ENCODE peak calls at places on chromosome 2, in seven cellular contexts. One of them, this sample, is unnamed.

GRCh38 chr2:134119672-134120159 is 134.2 kb upstream of the MGAT5 start:
- DNase-seq in iPS DF 6.9: no peak
- DNase-seq in cardiac muscle cell: peak
- DNase-seq in epithelial cell of prostate: peak
- DNase-seq in colonic mucosa: peak
- DNase-seq in hepatocyte: peak
- DNase-seq in H9: peak
- DNase-seq in this sample: peak

GRCh38 chr2:239770240-239770639 is 254.9 kb downstream of the NDUFA10 start:
- DNase-seq in colonic mucosa: no peak
- DNase-seq in iPS DF 6.9: no peak
- DNase-seq in H9: no peak
- DNase-seq in epithelial cell of prostate: no peak
- DNase-seq in hepatocyte: peak
- DNase-seq in cardiac muscle cell: no peak
- DNase-seq in this sample: no peak

GRCh38 chr2:15614545-15615309 is 23.1 kb downstream of the DDX1 start:
- DNase-seq in epithelial cell of prostate: no peak
- DNase-seq in iPS DF 6.9: no peak
- DNase-seq in cardiac muscle cell: peak
- DNase-seq in hepatocyte: no peak
- DNase-seq in H9: no peak
- DNase-seq in colonic mucosa: no peak
- DNase-seq in this sample: no peak

GRCh38 chr2:107775171-107775570 is 51.5 kb upstream of the RGPD4 start:
- DNase-seq in H9: no peak
- DNase-seq in epithelial cell of prostate: no peak
- DNase-seq in colonic mucosa: no peak
- DNase-seq in iPS DF 6.9: no peak
- DNase-seq in hepatocyte: no peak
- DNase-seq in cardiac muscle cell: no peak
- DNase-seq in this sample: no peak

GRCh38 chr2:161571051-161571429 is 53.2 kb upstream of the SLC4A10 start:
- DNase-seq in cardiac muscle cell: no peak
- DNase-seq in epithelial cell of prostate: no peak
- DNase-seq in H9: no peak
- DNase-seq in colonic mucosa: no peak
- DNase-seq in iPS DF 6.9: no peak
- DNase-seq in hepatocyte: no peak
- DNase-seq in this sample: no peak

GRCh38 chr2:239102266-239102665 is 254.4 kb downstream of the TWIST2 start:
- DNase-seq in cardiac muscle cell: no peak
- DNase-seq in hepatocyte: no peak
- DNase-seq in colonic mucosa: no peak
- DNase-seq in iPS DF 6.9: no peak
- DNase-seq in epithelial cell of prostate: no peak
- DNase-seq in H9: no peak
- DNase-seq in this sample: no peak

GRCh38 chr2:159147687-159148086 is 138.8 kb downstream of the WDSUB1 start:
- DNase-seq in colonic mucosa: no peak
- DNase-seq in H9: no peak
- DNase-seq in epithelial cell of prostate: no peak
- DNase-seq in hepatocyte: no peak
- DNase-seq in cardiac muscle cell: no peak
- DNase-seq in iPS DF 6.9: no peak
- DNase-seq in this sample: no peak

GRCh38 chr2:220887271-220887870 is 684.7 kb downstream of the EPHA4 start:
- DNase-seq in H9: no peak
- DNase-seq in cardiac muscle cell: no peak
- DNase-seq in iPS DF 6.9: no peak
- DNase-seq in colonic mucosa: no peak
- DNase-seq in hepatocyte: no peak
- DNase-seq in epithelial cell of prostate: no peak
- DNase-seq in this sample: no peak

GRCh38 chr2:106068415-106068814 is 125.7 kb downstream of the UXS1 start:
- DNase-seq in H9: no peak
- DNase-seq in cardiac muscle cell: no peak
- DNase-seq in hepatocyte: no peak
- DNase-seq in colonic mucosa: no peak
- DNase-seq in epithelial cell of prostate: no peak
- DNase-seq in iPS DF 6.9: no peak
- DNase-seq in this sample: no peak

GRCh38 chr2:178478102-178478441 is 328 bp downstream of the FKBP7 start:
- DNase-seq in iPS DF 6.9: no peak
- DNase-seq in epithelial cell of prostate: no peak
- DNase-seq in cardiac muscle cell: peak
- DNase-seq in hepatocyte: peak
- DNase-seq in H9: no peak
- DNase-seq in colonic mucosa: peak
- DNase-seq in this sample: no peak

DNA sequence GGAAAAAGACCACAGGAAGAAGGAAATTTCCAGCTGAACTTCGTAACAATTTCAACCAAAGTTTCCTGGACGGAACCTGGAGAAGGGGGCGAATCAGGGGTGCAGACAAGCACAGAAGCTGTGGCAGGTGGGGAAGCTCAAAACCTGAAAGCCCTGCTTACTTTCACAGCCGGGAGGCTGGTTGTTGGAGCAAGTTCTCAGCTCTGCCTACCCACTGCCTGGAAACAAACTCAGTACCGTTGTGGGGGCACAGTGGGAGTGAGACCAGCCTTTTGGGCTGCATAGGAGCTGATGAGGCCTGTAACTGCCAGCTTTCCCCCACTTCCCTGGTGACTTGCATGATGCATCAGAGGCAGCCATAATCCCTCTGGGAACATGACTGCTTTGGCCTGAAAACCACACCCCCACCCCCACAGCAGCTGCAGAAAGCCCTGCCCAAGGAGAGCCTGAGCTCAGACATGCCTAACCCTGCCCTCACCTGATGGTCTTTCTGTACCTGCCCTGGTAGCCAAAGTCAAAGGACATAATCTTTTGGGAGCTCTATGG is 207.0 kb upstream of the VWC2L start:
- DNase-seq in colonic mucosa: no peak
- DNase-seq in epithelial cell of prostate: peak
- DNase-seq in iPS DF 6.9: no peak
- DNase-seq in cardiac muscle cell: no peak
- DNase-seq in hepatocyte: no peak
- DNase-seq in H9: peak
- DNase-seq in this sample: no peak
- H3K27ac ChIP-seq in colonic mucosa: no peak
- H3K27ac ChIP-seq in epithelial cell of prostate: no peak
- H3K27ac ChIP-seq in iPS DF 6.9: no peak
- H3K27ac ChIP-seq in cardiac muscle cell: no peak
- H3K27ac ChIP-seq in hepatocyte: no peak
- H3K27ac ChIP-seq in H9: no peak
- H3K27ac ChIP-seq in this sample: no peak

DNA sequence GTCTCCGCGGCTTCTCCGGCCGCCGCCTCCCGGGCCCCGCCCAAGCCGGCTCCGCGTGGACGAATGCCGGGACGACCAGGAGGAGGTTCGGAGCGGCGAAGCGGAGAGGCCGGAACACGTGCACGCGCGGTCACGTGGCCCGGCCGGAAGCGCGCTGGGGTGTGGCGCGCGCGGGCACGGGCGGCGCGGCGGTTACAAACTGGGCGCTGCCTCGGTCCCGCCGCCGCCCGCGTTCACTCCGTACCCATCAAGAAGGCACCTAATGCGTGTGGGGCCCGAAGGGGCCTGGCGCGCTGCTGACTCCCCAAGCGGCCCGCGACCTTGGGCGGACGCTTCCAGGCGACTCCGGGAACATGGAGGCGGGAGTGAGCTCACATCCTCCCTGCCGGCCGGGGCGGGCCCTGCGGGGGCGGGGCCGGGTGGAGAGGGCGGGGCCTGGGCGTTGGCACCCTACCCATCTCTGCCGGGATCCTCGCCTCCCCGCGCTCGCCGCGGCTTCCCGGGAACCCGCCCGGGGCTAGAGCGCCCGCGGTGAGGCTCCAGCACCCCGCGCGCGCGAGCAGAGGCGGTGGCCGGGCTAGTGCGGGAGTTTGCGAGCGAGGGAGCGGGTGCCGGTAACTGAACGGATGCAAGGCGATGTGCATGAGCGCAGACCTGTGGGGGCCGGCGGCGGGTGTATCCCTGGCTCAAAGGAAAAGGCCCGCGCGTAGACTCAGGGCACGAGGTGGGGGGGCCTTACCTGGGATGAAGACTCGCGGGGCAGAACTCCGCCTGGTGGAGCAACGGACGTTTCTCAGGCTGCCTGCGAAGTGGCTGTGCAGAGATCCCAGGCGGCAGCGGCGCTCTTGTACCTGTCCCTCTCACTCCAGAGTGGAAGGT is at the start of gene TMEM185B:
- DNase-seq in iPS DF 6.9: no peak
- DNase-seq in colonic mucosa: peak
- DNase-seq in epithelial cell of prostate: no peak
- DNase-seq in cardiac muscle cell: peak
- DNase-seq in hepatocyte: peak
- DNase-seq in H9: peak
- DNase-seq in this sample: peak
- H3K27ac ChIP-seq in iPS DF 6.9: no peak
- H3K27ac ChIP-seq in colonic mucosa: peak
- H3K27ac ChIP-seq in epithelial cell of prostate: peak
- H3K27ac ChIP-seq in cardiac muscle cell: peak
- H3K27ac ChIP-seq in hepatocyte: peak
- H3K27ac ChIP-seq in H9: no peak
- H3K27ac ChIP-seq in this sample: peak

GRCh38 chr2:85853499-85854165 is 35.2 kb downstream of the ST3GAL5 start:
- DNase-seq in epithelial cell of prostate: no peak
- DNase-seq in hepatocyte: no peak
- DNase-seq in cardiac muscle cell: no peak
- DNase-seq in iPS DF 6.9: no peak
- DNase-seq in colonic mucosa: no peak
- DNase-seq in H9: no peak
- DNase-seq in this sample: no peak

GRCh38 chr2:85852979-85853498 is 35.8 kb downstream of the ST3GAL5 start:
- DNase-seq in H9: no peak
- DNase-seq in hepatocyte: no peak
- DNase-seq in epithelial cell of prostate: no peak
- DNase-seq in iPS DF 6.9: no peak
- DNase-seq in cardiac muscle cell: no peak
- DNase-seq in colonic mucosa: no peak
- DNase-seq in this sample: no peak

GRCh38 chr2:85852078-85852790 is 36.6 kb downstream of the ST3GAL5 start:
- DNase-seq in H9: no peak
- DNase-seq in colonic mucosa: no peak
- DNase-seq in cardiac muscle cell: no peak
- DNase-seq in epithelial cell of prostate: no peak
- DNase-seq in hepatocyte: no peak
- DNase-seq in iPS DF 6.9: no peak
- DNase-seq in this sample: no peak

GRCh38 chr2:85850451-85850850 is 38.3 kb downstream of the ST3GAL5 start:
- DNase-seq in hepatocyte: no peak
- DNase-seq in epithelial cell of prostate: no peak
- DNase-seq in H9: no peak
- DNase-seq in colonic mucosa: no peak
- DNase-seq in iPS DF 6.9: no peak
- DNase-seq in cardiac muscle cell: no peak
- DNase-seq in this sample: no peak

DNA sequence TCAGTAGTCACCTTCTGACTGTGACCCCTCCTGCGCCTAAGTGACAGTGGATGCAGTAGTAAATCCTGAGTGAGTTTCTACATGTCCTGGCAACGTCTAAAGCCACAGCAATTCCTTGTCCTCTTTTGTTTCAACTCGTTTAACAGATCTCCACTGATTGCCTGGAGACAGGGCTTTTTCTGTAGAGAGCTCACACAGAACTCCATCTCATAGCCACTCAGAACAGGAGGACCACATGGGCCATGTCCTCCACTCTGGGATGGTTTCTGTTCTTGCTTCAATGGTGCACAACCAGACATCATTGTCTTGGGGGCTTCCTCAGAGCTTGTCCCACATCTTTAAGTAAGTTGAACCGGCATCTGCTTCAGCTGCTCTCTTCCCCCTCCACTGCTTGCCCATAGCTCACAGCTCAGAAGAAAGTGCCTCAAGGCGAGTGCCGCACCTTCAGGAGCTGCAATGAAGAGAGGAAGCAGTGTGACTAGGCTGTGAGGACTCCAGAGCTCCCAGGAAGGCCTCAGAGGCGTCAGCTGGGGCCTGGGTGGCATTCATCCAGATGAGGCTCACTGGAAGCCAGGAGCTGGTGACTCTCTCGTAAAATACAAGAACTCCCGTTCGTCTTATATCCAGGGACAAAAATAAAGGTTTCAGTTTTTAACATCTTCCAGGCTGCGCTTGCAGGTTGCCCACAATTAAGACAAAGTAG is 37.4 kb downstream of the ST3GAL5 start:
- DNase-seq in iPS DF 6.9: no peak
- DNase-seq in epithelial cell of prostate: peak
- DNase-seq in H9: no peak
- DNase-seq in cardiac muscle cell: no peak
- DNase-seq in colonic mucosa: no peak
- DNase-seq in hepatocyte: no peak
- DNase-seq in this sample: no peak
- H3K27ac ChIP-seq in iPS DF 6.9: no peak
- H3K27ac ChIP-seq in epithelial cell of prostate: peak
- H3K27ac ChIP-seq in H9: no peak
- H3K27ac ChIP-seq in cardiac muscle cell: no peak
- H3K27ac ChIP-seq in colonic mucosa: peak
- H3K27ac ChIP-seq in hepatocyte: no peak
- H3K27ac ChIP-seq in this sample: no peak

GRCh38 chr2:101855776-101856175 is 136.0 kb upstream of the IL1R2 start:
- DNase-seq in epithelial cell of prostate: no peak
- DNase-seq in iPS DF 6.9: no peak
- DNase-seq in cardiac muscle cell: no peak
- DNase-seq in colonic mucosa: no peak
- DNase-seq in hepatocyte: no peak
- DNase-seq in H9: no peak
- DNase-seq in this sample: no peak

GRCh38 chr2:101854877-101855276 is 136.9 kb upstream of the IL1R2 start:
- DNase-seq in H9: no peak
- DNase-seq in cardiac muscle cell: no peak
- DNase-seq in iPS DF 6.9: no peak
- DNase-seq in colonic mucosa: peak
- DNase-seq in epithelial cell of prostate: no peak
- DNase-seq in hepatocyte: peak
- DNase-seq in this sample: no peak

GRCh38 chr2:101850991-101851390 is 140.8 kb upstream of the IL1R2 start:
- DNase-seq in cardiac muscle cell: no peak
- DNase-seq in epithelial cell of prostate: no peak
- DNase-seq in hepatocyte: no peak
- DNase-seq in H9: no peak
- DNase-seq in iPS DF 6.9: no peak
- DNase-seq in colonic mucosa: no peak
- DNase-seq in this sample: no peak

GRCh38 chr2:101850450-101850849 is 141.3 kb upstream of the IL1R2 start:
- DNase-seq in cardiac muscle cell: no peak
- DNase-seq in H9: no peak
- DNase-seq in hepatocyte: no peak
- DNase-seq in epithelial cell of prostate: peak
- DNase-seq in colonic mucosa: no peak
- DNase-seq in iPS DF 6.9: no peak
- DNase-seq in this sample: no peak

DNA sequence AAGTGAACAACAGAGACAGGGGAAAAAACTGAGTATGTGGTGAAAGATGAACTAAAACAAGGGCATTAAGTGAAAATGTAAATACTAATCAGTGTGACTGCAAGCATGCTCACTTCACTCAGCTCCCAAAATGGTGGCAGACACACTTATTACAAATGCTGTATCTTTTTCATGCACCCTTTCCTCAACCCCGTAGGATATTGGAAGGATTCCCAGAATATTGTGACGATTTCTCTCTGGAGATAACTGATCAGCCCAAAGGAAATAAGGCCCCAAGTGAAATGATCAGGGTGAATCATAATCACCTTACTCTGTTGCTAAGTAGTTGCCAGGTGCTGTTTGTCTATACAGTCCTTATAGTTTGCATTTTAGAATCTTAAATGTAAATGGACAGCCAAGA is 138.9 kb upstream of the IL1R2 start:
- DNase-seq in hepatocyte: no peak
- DNase-seq in iPS DF 6.9: no peak
- DNase-seq in cardiac muscle cell: peak
- DNase-seq in H9: no peak
- DNase-seq in colonic mucosa: no peak
- DNase-seq in epithelial cell of prostate: no peak
- DNase-seq in this sample: no peak
- H3K27ac ChIP-seq in hepatocyte: no peak
- H3K27ac ChIP-seq in iPS DF 6.9: no peak
- H3K27ac ChIP-seq in cardiac muscle cell: no peak
- H3K27ac ChIP-seq in H9: no peak
- H3K27ac ChIP-seq in colonic mucosa: no peak
- H3K27ac ChIP-seq in epithelial cell of prostate: no peak
- H3K27ac ChIP-seq in this sample: no peak